ENCODE peak calls at places on chromosomes 13 and 19, in four cellular contexts. R, F, Z and D are unnamed samples.

GRCh38 chr19:7488736-7489353 is at the start of gene PEX11G:
- DNase-seq in F (peak), R (peak), Z (peak), D (peak)

GRCh38 chr19:1851581-1852293 is 3.5 kb upstream of the REXO1 start:
- DNase-seq in Z (no peak), R (no peak), F (no peak), D (no peak)

GRCh38 chr13:72920097-72920496 is 138.2 kb downstream of the PIBF1 start:
- DNase-seq in Z (no peak), R (no peak), F (peak), D (no peak)

GRCh38 chr19:44903602-44904425 is 1.8 kb upstream of the APOE start:
- DNase-seq in F (peak), Z (peak), R (peak), D (peak)

GRCh38 chr19:49518033-49518432 is 5.6 kb downstream of the FCGRT start:
- DNase-seq in F (no peak), Z (no peak), R (no peak), D (no peak)

GRCh38 chr19:17307876-17308377 is 1.4 kb upstream of the DDA1 start:
- DNase-seq in F (no peak), R (no peak), Z (no peak), D (no peak)

GRCh38 chr13:35824395-35824794 is 306.8 kb downstream of the DCLK1 start:
- DNase-seq in R (no peak), F (no peak), Z (no peak), D (no peak)

GRCh38 chr19:10764340-10764894 is 46.5 kb downstream of the DNM2 start:
- DNase-seq in R (no peak), F (no peak), Z (no peak), D (no peak)

GRCh38 chr19:30402790-30403189 is 30.6 kb downstream of the ZNF536 start:
- DNase-seq in Z (no peak), F (no peak), R (no peak), D (no peak)

GRCh38 chr13:87331178-87331577 is 340.0 kb upstream of the SLITRK5 start:
- DNase-seq in R (no peak), F (no peak), Z (no peak), D (no peak)

GRCh38 chr19:14102756-14103155 is 12.2 kb upstream of the SAMD1 start:
- DNase-seq in F (no peak), Z (no peak), R (no peak), D (no peak)

GRCh38 chr13:106140476-106140875 is 395.0 kb downstream of the EFNB2 start:
- DNase-seq in R (no peak), F (no peak), Z (no peak), D (no peak)

GRCh38 chr19:40954573-40954972 is 36.5 kb upstream of the CYP2B6 start:
- DNase-seq in F (no peak), R (no peak), Z (no peak), D (no peak)

GRCh38 chr19:46697142-46697960 is 19.6 kb downstream of the PRKD2 start:
- DNase-seq in Z (no peak), F (peak), R (peak), D (no peak)

GRCh38 chr13:73406454-73406853 is 347.6 kb downstream of the KLF5 start:
- DNase-seq in Z (no peak), F (no peak), R (no peak), D (no peak)

GRCh38 chr19:16899566-16900075 is 10.8 kb downstream of the F2RL3 start:
- DNase-seq in R (no peak), F (peak), Z (peak), D (no peak)

GRCh38 chr13:109400625-109401257 is 385.6 kb downstream of the IRS2 start:
- DNase-seq in Z (no peak), R (no peak), F (no peak), D (no peak)

GRCh38 chr19:34468400-34468799 is 13.2 kb upstream of the WTIP start:
- DNase-seq in R (no peak), Z (no peak), F (no peak), D (no peak)

GRCh38 chr13:104592127-104592526 is 1525.9 kb upstream of the SLC10A2 start:
- DNase-seq in Z (no peak), R (no peak), F (no peak), D (no peak)

GRCh38 chr19:19209372-19209771 is 2.4 kb upstream of the NCAN start:
- DNase-seq in R (no peak), Z (no peak), F (no peak), D (no peak)